ENCODE peak calls at places on chromosome 4, in four cellular contexts. K is substantia nigra, M is small intestine, L is hepatocyte. W is an unnamed sample.

GRCh38 chr4:164136181-164136616 is 617.7 kb upstream of the SMIM31 start:
- DNase-seq in K (no peak), L (peak), M (no peak), W (no peak)

GRCh38 chr4:38105475-38105874 is 145.3 kb downstream of the PTTG2 start:
- DNase-seq in K (no peak), L (no peak), M (no peak), W (no peak)

GRCh38 chr4:7697326-7697725 is 242.3 kb downstream of the AFAP1 start:
- DNase-seq in M (no peak), L (no peak), K (no peak), W (no peak)

GRCh38 chr4:73836373-73837269 is at the start of gene CXCL6:
- DNase-seq in L (peak), M (no peak), K (no peak), W (peak)

GRCh38 chr4:115113382-115114106 is at the start of gene NDST4:
- DNase-seq in L (peak), M (peak), K (no peak), W (no peak)

GRCh38 chr4:45650545-45650944 is 473.3 kb downstream of the GABRG1 start:
- DNase-seq in L (no peak), K (no peak), M (no peak), W (peak)

GRCh38 chr4:154399259-154399974 is 92.2 kb downstream of the DCHS2 start:
- DNase-seq in M (peak), K (peak), L (peak), W (no peak)

GRCh38 chr4:3471098-3471760 is 8.1 kb downstream of the DOK7 start:
- DNase-seq in K (no peak), L (no peak), M (no peak), W (no peak)

GRCh38 chr4:135277116-135277979 is 1075.8 kb upstream of the PABPC4L start:
- DNase-seq in K (no peak), L (no peak), M (no peak), W (no peak)

GRCh38 chr4:39054497-39054896 is 7.5 kb upstream of the KLHL5 start:
- DNase-seq in M (no peak), K (no peak), L (no peak), W (no peak)

GRCh38 chr4:38275331-38275821 is 315.2 kb downstream of the PTTG2 start:
- DNase-seq in M (peak), L (peak), K (no peak), W (peak)

GRCh38 chr4:76488905-76489798 is 54.1 kb downstream of the SHROOM3 start:
- DNase-seq in K (no peak), M (no peak), L (no peak), W (no peak)

GRCh38 chr4:1609901-1610790 is 74.0 kb downstream of the FAM53A start:
- DNase-seq in L (no peak), M (no peak), K (no peak), W (no peak)

GRCh38 chr4:43716721-43717395 is 731.8 kb downstream of the KCTD8 start:
- DNase-seq in K (no peak), M (no peak), L (no peak), W (no peak)

GRCh38 chr4:80382090-80382832 is 46.7 kb downstream of the CFAP299 start:
- DNase-seq in M (no peak), L (no peak), K (no peak), W (no peak)

GRCh38 chr4:137722910-137723309 is 190.6 kb upstream of the PCDH18 start:
- DNase-seq in K (no peak), L (no peak), M (no peak), W (no peak)

DNA sequence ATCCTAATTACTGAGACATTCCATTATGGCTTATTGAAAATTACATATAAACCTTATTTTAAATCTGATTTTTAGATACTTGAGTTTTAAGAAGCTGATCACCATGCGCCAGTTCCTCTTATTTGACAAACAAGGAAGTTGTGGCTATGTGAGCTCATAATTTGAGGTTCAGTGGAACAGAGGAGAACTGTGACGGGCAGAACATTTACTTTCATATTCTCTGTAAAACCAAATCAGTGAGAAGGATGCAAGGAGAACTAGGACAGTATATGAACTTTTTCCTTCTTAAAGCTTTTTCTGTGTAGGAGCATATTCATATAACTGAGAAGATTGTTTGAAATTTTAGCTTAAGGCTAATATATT is 25.3 kb downstream of the STIM2 start:
- DNase-seq in M (peak), L (no peak), K (no peak), W (peak)
- H3K27ac ChIP-seq in M (no peak), L (no peak), K (no peak), W (no peak)

DNA sequence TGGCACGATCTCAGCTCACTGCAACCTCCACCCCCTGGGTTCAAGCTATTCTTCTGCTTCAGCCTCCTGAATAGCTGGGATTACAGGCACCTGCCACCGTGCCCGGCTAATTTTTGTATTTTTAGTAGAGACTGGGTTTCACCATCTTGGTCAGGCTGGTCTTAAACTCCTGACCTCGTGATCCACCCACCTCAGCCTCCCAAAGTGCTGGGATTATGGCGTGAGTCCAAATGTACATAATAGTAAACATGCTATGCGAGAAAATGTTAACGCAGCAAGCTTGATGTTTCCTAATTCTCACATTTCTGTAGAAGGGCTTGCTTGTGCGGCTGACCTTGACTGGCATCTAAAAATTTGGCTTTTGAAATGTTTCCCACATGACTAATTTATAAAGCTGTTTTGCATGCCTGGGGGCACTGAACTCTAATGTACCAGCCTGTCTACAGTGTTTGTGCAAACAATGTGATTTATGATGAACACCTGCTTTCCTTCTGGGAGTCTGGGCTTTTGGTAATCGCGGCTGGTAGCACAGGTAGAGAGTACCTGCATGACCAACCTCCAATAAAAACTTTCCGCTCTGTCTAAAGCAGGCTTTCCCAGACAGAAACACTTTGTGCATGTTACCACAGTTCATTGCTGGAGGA is 216.8 kb downstream of the IL15 start:
- DNase-seq in M (peak), K (no peak), L (peak), W (peak)
- H3K27ac ChIP-seq in M (no peak), K (no peak), L (no peak), W (peak)

GRCh38 chr4:98642991-98643426 is 15.4 kb downstream of the TSPAN5 start:
- DNase-seq in L (peak), K (no peak), M (peak), W (no peak)

GRCh38 chr4:98643760-98644159 is 14.7 kb downstream of the TSPAN5 start:
- DNase-seq in L (no peak), K (no peak), M (no peak), W (no peak)

GRCh38 chr4:98639523-98639922 is 18.9 kb downstream of the TSPAN5 start:
- DNase-seq in M (peak), L (no peak), K (no peak), W (no peak)

GRCh38 chr4:98641393-98641792 is 17.0 kb downstream of the TSPAN5 start:
- DNase-seq in K (no peak), M (no peak), L (no peak), W (no peak)

DNA sequence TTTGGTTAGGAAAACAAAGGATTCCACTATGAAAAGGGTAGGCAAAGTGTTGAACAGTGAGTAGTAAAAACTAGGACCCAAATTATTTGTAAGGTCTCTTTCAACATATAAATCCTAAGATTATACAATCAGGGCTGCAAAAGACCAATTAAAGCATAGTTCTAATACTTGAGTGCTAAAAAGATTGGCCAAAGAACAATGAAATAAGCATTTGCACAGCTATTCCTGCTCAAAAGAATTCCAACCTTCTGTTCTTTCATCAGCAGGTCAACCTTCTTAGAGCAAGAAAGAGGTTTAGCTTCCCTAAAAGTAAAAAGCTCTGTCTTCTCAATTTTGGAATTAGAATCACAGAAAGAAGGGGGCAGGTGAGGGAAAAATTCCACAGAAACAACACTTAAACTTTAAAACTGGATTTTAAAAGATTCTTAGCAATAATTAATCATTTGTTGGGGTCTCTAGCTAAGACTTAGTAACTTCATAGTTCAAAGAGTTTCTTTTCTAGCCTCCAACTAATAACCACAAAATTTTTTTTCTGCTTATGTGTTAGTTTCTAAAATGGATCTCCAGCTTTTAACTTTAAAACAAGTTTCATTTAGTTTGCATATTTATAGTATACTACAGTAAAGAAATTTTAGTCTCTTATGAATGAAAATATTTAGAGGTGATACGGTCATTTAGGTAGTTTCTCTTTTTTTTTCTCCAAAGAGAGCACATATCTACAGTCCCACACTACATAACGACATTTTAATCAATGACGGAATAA is 16.3 kb downstream of the TSPAN5 start:
- DNase-seq in K (no peak), M (no peak), L (no peak), W (no peak)
- H3K27ac ChIP-seq in K (peak), M (no peak), L (no peak), W (no peak)

GRCh38 chr4:20015825-20016224 is 235.9 kb upstream of the SLIT2 start:
- DNase-seq in K (no peak), M (no peak), L (peak), W (no peak)
- H3K27ac ChIP-seq in K (no peak), M (no peak), L (no peak), W (no peak)

GRCh38 chr4:101199507-101200285 is 147.6 kb downstream of the PPP3CA start:
- DNase-seq in K (no peak), L (no peak), M (no peak), W (no peak)
- H3K27ac ChIP-seq in K (no peak), L (no peak), M (no peak), W (no peak)

DNA sequence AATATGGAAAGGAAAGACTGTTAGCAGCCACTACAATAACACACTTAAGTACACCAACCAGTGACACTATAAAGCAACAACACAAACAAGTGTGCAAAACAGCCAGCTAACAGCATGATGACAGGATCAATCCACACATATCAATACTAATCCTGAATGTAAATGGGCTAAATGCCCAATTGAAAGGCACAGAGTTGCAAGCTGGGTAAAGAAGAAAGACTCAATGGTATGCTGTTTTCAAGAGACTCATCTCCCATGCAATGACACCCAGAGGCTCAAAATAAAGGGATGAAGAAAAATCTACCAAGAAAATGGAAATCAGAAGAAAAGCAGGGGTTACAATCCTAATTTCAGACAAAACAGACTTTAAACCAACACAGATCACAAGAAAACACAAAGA is 94.2 kb upstream of the ENPEP start:
- DNase-seq in K (no peak), L (no peak), M (no peak), W (no peak)
- H3K27ac ChIP-seq in K (no peak), L (no peak), M (no peak), W (no peak)

DNA sequence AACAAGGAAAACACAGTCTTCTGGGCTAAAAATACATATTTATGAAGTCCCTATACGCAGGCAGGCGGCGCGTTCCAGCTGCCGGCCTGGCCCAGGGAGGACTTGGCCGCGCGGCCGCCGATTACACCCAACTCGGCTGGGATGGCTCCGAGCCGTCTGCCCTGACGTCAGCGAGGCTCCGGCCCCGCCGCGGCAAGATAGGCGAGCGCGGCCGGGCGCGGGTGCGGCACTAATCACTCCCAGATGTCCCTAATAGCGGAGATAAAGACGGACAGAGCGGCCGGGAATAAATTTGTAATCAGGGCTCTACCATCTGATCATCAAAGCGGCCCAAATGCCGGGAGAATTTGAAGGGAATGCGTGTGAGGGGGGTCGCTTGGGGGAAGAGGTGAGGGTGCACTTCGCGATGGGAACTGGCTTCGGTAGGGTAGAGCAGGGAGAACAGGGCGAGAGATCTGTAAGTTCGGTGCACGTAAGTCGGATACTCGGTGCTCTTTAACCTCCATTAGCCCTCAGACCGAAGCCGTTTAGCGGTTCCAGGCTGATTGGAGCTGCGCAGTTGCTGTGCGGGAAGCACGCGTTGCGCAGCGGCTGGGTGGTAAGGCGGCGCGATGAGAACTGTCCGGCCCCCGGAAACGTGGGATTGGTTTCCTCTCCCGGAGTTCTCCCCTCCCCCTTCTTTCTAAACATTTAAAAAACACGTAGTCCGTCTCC is 7.7 kb downstream of the HAND2 start:
- DNase-seq in M (peak), L (peak), K (no peak), W (peak)
- H3K27ac ChIP-seq in M (no peak), L (peak), K (no peak), W (peak)

GRCh38 chr4:156672924-156673323 is 298.7 kb downstream of the PDGFC start:
- DNase-seq in K (no peak), M (no peak), L (no peak), W (no peak)
- H3K27ac ChIP-seq in K (no peak), M (no peak), L (no peak), W (no peak)

GRCh38 chr4:14528921-14529320 is 473.4 kb upstream of the CPEB2 start:
- DNase-seq in L (no peak), M (no peak), K (no peak), W (no peak)
- H3K27ac ChIP-seq in L (no peak), M (no peak), K (no peak), W (no peak)

W was measured in colonic mucosa.